ENCODE peak calls at places on chromosomes 6 and 20, in six cellular contexts. P is anterior cingulate cortex; M is DMS 273 treated with DMSO at 0.1 percent for 48 hours; S is iris pigment epithelial cell; T is HEK293T; Z is stimulated activated CD8-positive, alpha-beta memory T cell treated with anti-CD3 and anti-CD28 coated beads, Interleukin-2, amount 100 ng/mL, for 1 hour. A is an unnamed sample.

GRCh38 chr20:22052025-22052527 is 346.6 kb downstream of the PAX1 start:
- DNase-seq in P (no peak), M (no peak), S (no peak), T (no peak), Z (no peak), A (no peak)

GRCh38 chr6:159830481-159831372 is 30.7 kb downstream of the PNLDC1 start:
- DNase-seq in P (no peak), M (no peak), S (no peak), T (no peak), Z (no peak), A (no peak)

GRCh38 chr6:4370066-4370465 is 234.7 kb upstream of the ECI2 start:
- DNase-seq in P (no peak), M (no peak), S (peak; percentile 96), T (no peak), Z (no peak), A (peak; percentile 45)

GRCh38 chr6:47145212-47145611 is 103.1 kb upstream of the ADGRF1 start:
- DNase-seq in P (no peak), M (no peak), S (peak; percentile 66), T (no peak), Z (no peak), A (no peak)

GRCh38 chr6:21953831-21954801 is 342.7 kb downstream of the PRL start:
- DNase-seq in P (no peak), M (peak; percentile 98), S (peak; percentile 67), T (peak; percentile 55), Z (no peak), A (no peak)

GRCh38 chr6:90425161-90425641 is 128.6 kb upstream of the BACH2 start:
- DNase-seq in P (no peak), M (no peak), S (no peak), T (no peak), Z (no peak), A (no peak)

GRCh38 chr6:145559836-145560235 is 175.5 kb downstream of the EPM2A start:
- DNase-seq in P (no peak), M (no peak), S (no peak), T (no peak), Z (no peak), A (no peak)

GRCh38 chr6:95203153-95203754 is 374.1 kb upstream of the MANEA start:
- DNase-seq in P (no peak), M (no peak), S (peak; percentile 60), T (peak; percentile 30), Z (no peak), A (peak; percentile 37)

GRCh38 chr20:20568604-20569205 is 143.7 kb downstream of the RALGAPA2 start:
- DNase-seq in P (no peak), M (peak; percentile 47), S (peak; percentile 46), T (peak; percentile 42), Z (no peak), A (peak; percentile 18)

GRCh38 chr6:113860165-113860955 is 3.2 kb downstream of the MARCKS start:
- DNase-seq in P (no peak), M (no peak), S (peak; percentile 48), T (peak; percentile 35), Z (no peak), A (no peak)

GRCh38 chr20:39269493-39270217 is 307.5 kb downstream of the DHX35 start:
- DNase-seq in P (no peak), M (no peak), S (no peak), T (no peak), Z (no peak), A (no peak)

GRCh38 chr6:87641065-87641692 is 51.2 kb downstream of the ORC3 start:
- DNase-seq in P (no peak), M (no peak), S (no peak), T (no peak), Z (no peak), A (no peak)

GRCh38 chr20:52003415-52003814 is 188.2 kb downstream of the ZFP64 start:
- DNase-seq in P (no peak), M (no peak), S (no peak), T (no peak), Z (no peak), A (no peak)

GRCh38 chr6:31179042-31179386 is 8.5 kb upstream of the POU5F1 start:
- DNase-seq in P (no peak), M (no peak), S (no peak), T (no peak), Z (no peak), A (no peak)

GRCh38 chr6:157019733-157020132 is 242.6 kb downstream of the ARID1B start:
- DNase-seq in P (no peak), M (no peak), S (peak; percentile 10), T (no peak), Z (no peak), A (no peak)

GRCh38 chr6:158142789-158143188 is 25.3 kb downstream of the SERAC1 start:
- DNase-seq in P (no peak), M (no peak), S (peak; percentile 83), T (no peak), Z (no peak), A (no peak)

GRCh38 chr6:154488802-154489437 is 21.6 kb downstream of the CNKSR3 start:
- DNase-seq in P (no peak), M (no peak), S (peak; percentile 44), T (no peak), Z (no peak), A (no peak)

GRCh38 chr20:33697129-33697528 is 10.9 kb upstream of the E2F1 start:
- DNase-seq in P (peak; percentile 54), M (no peak), S (no peak), T (no peak), Z (no peak), A (no peak)

GRCh38 chr6:105902401-105903031 is 183.6 kb upstream of the PRDM1 start:
- DNase-seq in P (no peak), M (peak; percentile 59), S (no peak), T (no peak), Z (no peak), A (no peak)

GRCh38 chr6:89999154-89999553 is 104.9 kb downstream of the GJA10 start:
- DNase-seq in P (no peak), M (peak; percentile 73), S (no peak), T (peak; percentile 23), Z (no peak), A (no peak)

GRCh38 chr6:150272264-150272975 is 96.4 kb upstream of the IYD start:
- DNase-seq in P (no peak), M (no peak), S (no peak), T (no peak), Z (no peak), A (no peak)

GRCh38 chr6:69818223-69818930 is 21.6 kb upstream of the LMBRD1 start:
- DNase-seq in P (no peak), M (no peak), S (no peak), T (no peak), Z (no peak), A (no peak)

GRCh38 chr20:51542033-51542893 is at the start of gene NFATC2:
- DNase-seq in P (no peak), M (no peak), S (no peak), T (peak; percentile 15), Z (peak; percentile 21), A (no peak)

GRCh38 chr6:3221579-3221978 is 5.9 kb downstream of the TUBB2B start:
- DNase-seq in P (no peak), M (no peak), S (no peak), T (no peak), Z (no peak), A (no peak)

GRCh38 chr20:33518071-33518470 is 28.2 kb downstream of the CBFA2T2 start:
- DNase-seq in P (no peak), M (no peak), S (peak; percentile 87), T (no peak), Z (no peak), A (no peak)

GRCh38 chr20:43988451-43988850 is 73.8 kb downstream of the TOX2 start:
- DNase-seq in P (no peak), M (no peak), S (no peak), T (no peak), Z (no peak), A (no peak)

GRCh38 chr6:24972551-24972950 is 36.8 kb upstream of the RIPOR2 start:
- DNase-seq in P (no peak), M (no peak), S (no peak), T (no peak), Z (no peak), A (no peak)

GRCh38 chr20:59051666-59052065 is 9.1 kb upstream of the PRELID3B start:
- DNase-seq in P (no peak), M (peak; percentile 55), S (no peak), T (no peak), Z (no peak), A (no peak)

GRCh38 chr6:40205801-40206200 is 271.5 kb upstream of the MOCS1 start:
- DNase-seq in P (no peak), M (no peak), S (no peak), T (no peak), Z (no peak), A (no peak)

GRCh38 chr6:4774715-4775590 is 1.3 kb upstream of the CDYL start:
- DNase-seq in P (no peak), M (no peak), S (peak; percentile 17), T (no peak), Z (no peak), A (no peak)

GRCh38 chr6:35049885-35050284 is 91.3 kb downstream of the TCP11 start:
- DNase-seq in P (peak; percentile 23), M (peak; percentile 93), S (peak; percentile 87), T (no peak), Z (no peak), A (no peak)

GRCh38 chr20:38167851-38168760 is 3.0 kb upstream of the TGM2 start:
- DNase-seq in P (no peak), M (no peak), S (peak; percentile 81), T (no peak), Z (no peak), A (peak; percentile 91)

GRCh38 chr6:144094731-144095133 is 641 bp downstream of the SF3B5 start:
- DNase-seq in P (no peak), M (no peak), S (no peak), T (peak; percentile 24), Z (no peak), A (no peak)

GRCh38 chr6:7727150-7727950 is 1.5 kb downstream of the BMP6 start:
- DNase-seq in P (no peak), M (no peak), S (peak; percentile 23), T (peak; percentile 27), Z (no peak), A (peak; percentile 26)

GRCh38 chr20:35489717-35490116 is 34.3 kb downstream of the CEP250 start:
- DNase-seq in P (no peak), M (no peak), S (no peak), T (no peak), Z (no peak), A (no peak)

A was measured in A549.